ENCODE peak calls at places on chromosomes 12 and 14, in ten cellular contexts. C is Caco-2, R is GM12865, H is AG10803, I is cardiac fibroblast, T is brain microvascular endothelial cell, K is kidney, A is astrocyte of the cerebellum, J is A549, D is pancreas. S is an unnamed sample.

GRCh38 chr14:79608426-79608825 is 602.9 kb downstream of the DIO2 start:
- DNase-seq in C (no peak), T (no peak), I (no peak), A (no peak), D (no peak), R (no peak), H (no peak), K (no peak), J (no peak), S (no peak)

GRCh38 chr12:6563448-6564050 is 4.5 kb downstream of the NOP2 start:
- DNase-seq in T (no peak), D (peak; percentile 51), A (no peak), J (peak; percentile 69), I (peak; percentile 55), R (peak; percentile 70), C (peak; percentile 80), H (peak; percentile 41), K (peak; percentile 68), S (no peak)

GRCh38 chr12:95220190-95220589 is 2.6 kb downstream of the VEZT start:
- DNase-seq in C (no peak), A (no peak), R (no peak), H (no peak), I (no peak), K (no peak), T (no peak), J (no peak), D (no peak), S (no peak)

GRCh38 chr12:1289371-1290155 is 298.5 kb downstream of the ERC1 start:
- DNase-seq in A (no peak), T (no peak), I (peak; percentile 7), K (no peak), C (no peak), R (no peak), D (no peak), H (no peak), J (no peak), S (no peak)

GRCh38 chr12:110046451-110047187 is 1.7 kb downstream of the C12orf76 start:
- DNase-seq in D (no peak), H (no peak), J (no peak), R (no peak), C (no peak), I (peak; percentile 17), K (no peak), T (no peak), A (no peak), S (no peak)

GRCh38 chr12:119398190-119398589 is 63.7 kb downstream of the CCDC60 start:
- DNase-seq in H (no peak), R (no peak), I (no peak), T (no peak), J (no peak), C (no peak), A (no peak), K (peak; percentile 73), D (no peak), S (no peak)

GRCh38 chr12:113842699-113843098 is 123.4 kb downstream of the RBM19 start:
- DNase-seq in I (no peak), A (no peak), C (no peak), H (no peak), D (no peak), J (no peak), R (no peak), K (no peak), T (no peak), S (no peak)

GRCh38 chr12:109875572-109876131 is 4.7 kb downstream of the GLTP start:
- DNase-seq in H (no peak), C (peak; percentile 65), R (peak; percentile 73), T (no peak), I (no peak), K (no peak), A (no peak), J (no peak), D (no peak), S (no peak)

GRCh38 chr12:23028158-23028802 is 403.3 kb downstream of the ETNK1 start:
- DNase-seq in J (no peak), R (no peak), D (no peak), T (peak; percentile 31), H (no peak), A (no peak), C (no peak), K (no peak), I (no peak), S (no peak)

GRCh38 chr12:122449317-122449716 is 26.8 kb upstream of the CLIP1 start:
- DNase-seq in I (peak; percentile 87), D (no peak), C (peak; percentile 80), H (peak; percentile 79), J (peak; percentile 76), R (no peak), T (peak; percentile 60), A (peak; percentile 29), K (no peak), S (peak; percentile 34)

GRCh38 chr12:131415781-131416180 is 295.1 kb upstream of the SFSWAP start:
- DNase-seq in C (no peak), J (peak; percentile 56), H (no peak), D (no peak), T (no peak), I (no peak), R (peak; percentile 43), K (no peak), A (no peak), S (no peak)

GRCh38 chr12:25808604-25809003 is 149.9 kb upstream of the RASSF8 start:
- DNase-seq in D (no peak), C (no peak), T (no peak), J (no peak), R (no peak), K (no peak), A (no peak), H (no peak), I (no peak), S (no peak)

DNA sequence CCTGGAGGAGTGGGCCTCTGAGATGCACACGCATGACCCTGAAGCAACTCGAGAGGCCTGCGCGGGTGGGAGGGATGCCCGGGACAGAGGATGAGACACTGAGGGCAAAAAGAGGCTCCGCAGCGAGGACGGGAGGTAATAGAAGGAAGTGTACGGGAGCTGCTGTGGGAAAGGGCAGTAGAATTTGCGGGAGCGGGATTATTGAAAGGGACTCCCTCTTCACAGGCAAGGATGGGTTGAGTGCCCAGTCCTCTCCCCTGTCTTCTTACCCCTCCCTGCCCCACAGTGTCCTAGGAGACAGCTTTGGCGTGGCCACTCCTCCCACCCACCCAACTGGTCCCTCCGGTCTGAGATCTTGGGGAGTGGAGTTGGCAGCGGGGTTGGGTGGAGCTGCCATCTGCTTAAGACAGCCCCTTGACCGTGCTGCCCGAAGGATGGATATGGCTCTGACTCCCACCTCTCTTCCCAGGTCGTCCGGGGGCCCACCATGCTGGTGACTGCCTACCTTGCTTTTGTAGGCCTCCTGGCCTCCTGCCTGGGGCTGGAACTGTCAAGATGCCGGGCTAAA is 15.7 kb upstream of the ESPL1 start:
- DNase-seq in K (peak; percentile 76), A (no peak), T (no peak), D (peak; percentile 39), J (no peak), R (no peak), I (no peak), C (peak; percentile 45), H (peak; percentile 18), S (no peak)
- TF ChIP-seq CTCF in K (no peak), A (no peak), T (no peak), D (no peak), J (no peak), R (no peak), I (no peak), C (no peak), H (no peak), S (no peak)

GRCh38 chr12:57766464-57767311 is at the start of gene CYP27B1:
- DNase-seq in T (no peak), K (no peak), R (no peak), H (no peak), D (peak; percentile 48), I (no peak), J (peak; percentile 54), C (peak; percentile 42), A (no peak), S (no peak)
- H3K4me3 ChIP-seq in T (peak within 1 kb of the TSS; percentile 31), K (peak within 1 kb of the TSS; percentile 55), R (no peak within 1 kb of the TSS), H (peak within 1 kb of the TSS; percentile 36), D (peak within 1 kb of the TSS; percentile 27), I (peak within 1 kb of the TSS; percentile 30), J (peak within 1 kb of the TSS; percentile 52), C (peak within 1 kb of the TSS; percentile 57), A (peak within 1 kb of the TSS; percentile 9), S (peak within 1 kb of the TSS; percentile 39)

GRCh38 chr14:57837267-57837666 is 28.6 kb downstream of the SLC35F4 start:
- DNase-seq in R (no peak), T (no peak), K (no peak), I (no peak), H (no peak), D (no peak), J (no peak), C (no peak), A (no peak), S (no peak)
- TF ChIP-seq CTCF in R (no peak), T (no peak), K (no peak), I (no peak), H (no peak), D (no peak), J (no peak), C (no peak), A (no peak), S (no peak)

DNA sequence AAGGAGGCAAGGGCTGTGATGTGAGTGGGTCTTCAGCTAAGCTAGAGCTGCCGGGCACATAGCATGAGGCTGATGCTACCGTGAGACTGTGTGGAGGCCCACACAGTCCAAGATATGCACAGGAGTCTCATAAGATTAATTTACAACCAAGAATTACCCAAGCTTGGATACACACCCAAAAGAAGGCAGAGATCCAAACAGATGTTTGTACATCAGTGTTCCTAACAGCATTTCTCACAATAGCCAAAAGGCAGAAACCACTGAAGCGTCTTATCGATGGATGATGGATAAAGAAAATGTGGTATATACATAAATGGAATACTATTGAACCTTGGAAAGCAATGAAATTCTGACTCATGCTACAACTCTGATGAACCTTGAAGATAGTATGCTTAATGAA is 40.8 kb upstream of the RIC8B start:
- DNase-seq in H (no peak), A (no peak), D (no peak), R (no peak), K (no peak), I (peak; percentile 21), C (no peak), J (no peak), T (no peak), S (no peak)
- H3K4me3 ChIP-seq in H (no peak overlapping the region), A (no peak overlapping the region), D (no peak overlapping the region), R (no peak overlapping the region), K (no peak overlapping the region), I (no peak overlapping the region), C (no peak overlapping the region), J (no peak overlapping the region), T (no peak overlapping the region), S (no peak overlapping the region)